ENCODE peak calls at places on chromosomes 16 and 17, in eight cellular contexts. One of them, this sample, is unnamed.

GRCh38 chr17:75455896-75456416 is 479 bp upstream of the TMEM94 start:
- DNase-seq in AG04449: no peak
- DNase-seq in HFF-Myc: no peak
- DNase-seq in esophagus squamous epithelium: no peak
- DNase-seq in activated CD8-positive, alpha-beta T cell treated with anti-CD3 and anti-CD28 coated beads for 36 hours: no peak
- DNase-seq in AG10803: no peak
- DNase-seq in OCI-LY7: no peak
- DNase-seq in MM.1S: no peak
- DNase-seq in this sample: no peak

GRCh38 chr17:47279062-47279801 is 25.6 kb downstream of the ITGB3 start:
- DNase-seq in esophagus squamous epithelium: no peak
- DNase-seq in AG04449: peak
- DNase-seq in activated CD8-positive, alpha-beta T cell treated with anti-CD3 and anti-CD28 coated beads for 36 hours: no peak
- DNase-seq in OCI-LY7: peak
- DNase-seq in MM.1S: peak
- DNase-seq in HFF-Myc: peak
- DNase-seq in AG10803: peak
- DNase-seq in this sample: no peak

GRCh38 chr17:19533718-19534561 is at the start of gene SLC47A1:
- DNase-seq in AG04449: no peak
- DNase-seq in HFF-Myc: no peak
- DNase-seq in activated CD8-positive, alpha-beta T cell treated with anti-CD3 and anti-CD28 coated beads for 36 hours: peak
- DNase-seq in AG10803: no peak
- DNase-seq in esophagus squamous epithelium: no peak
- DNase-seq in MM.1S: peak
- DNase-seq in OCI-LY7: no peak
- DNase-seq in this sample: peak

GRCh38 chr16:81833751-81834150 is 54.7 kb downstream of the PLCG2 start:
- DNase-seq in OCI-LY7: no peak
- DNase-seq in activated CD8-positive, alpha-beta T cell treated with anti-CD3 and anti-CD28 coated beads for 36 hours: no peak
- DNase-seq in AG04449: no peak
- DNase-seq in AG10803: no peak
- DNase-seq in MM.1S: no peak
- DNase-seq in esophagus squamous epithelium: no peak
- DNase-seq in HFF-Myc: no peak
- DNase-seq in this sample: no peak

GRCh38 chr17:27525316-27525715 is 69.1 kb downstream of the KSR1 start:
- DNase-seq in AG04449: no peak
- DNase-seq in MM.1S: no peak
- DNase-seq in OCI-LY7: no peak
- DNase-seq in HFF-Myc: no peak
- DNase-seq in activated CD8-positive, alpha-beta T cell treated with anti-CD3 and anti-CD28 coated beads for 36 hours: no peak
- DNase-seq in AG10803: no peak
- DNase-seq in esophagus squamous epithelium: no peak
- DNase-seq in this sample: no peak

GRCh38 chr17:72145972-72146755 is 25.3 kb downstream of the SOX9 start:
- DNase-seq in AG04449: no peak
- DNase-seq in MM.1S: no peak
- DNase-seq in activated CD8-positive, alpha-beta T cell treated with anti-CD3 and anti-CD28 coated beads for 36 hours: no peak
- DNase-seq in OCI-LY7: no peak
- DNase-seq in AG10803: peak
- DNase-seq in esophagus squamous epithelium: no peak
- DNase-seq in HFF-Myc: no peak
- DNase-seq in this sample: no peak

GRCh38 chr17:53032861-53033271 is 789.9 kb upstream of the KIF2B start:
- DNase-seq in OCI-LY7: peak
- DNase-seq in HFF-Myc: no peak
- DNase-seq in AG10803: no peak
- DNase-seq in esophagus squamous epithelium: no peak
- DNase-seq in activated CD8-positive, alpha-beta T cell treated with anti-CD3 and anti-CD28 coated beads for 36 hours: peak
- DNase-seq in MM.1S: peak
- DNase-seq in AG04449: no peak
- DNase-seq in this sample: peak

GRCh38 chr16:89478576-89479221 is 11.7 kb downstream of the ANKRD11 start:
- DNase-seq in HFF-Myc: no peak
- DNase-seq in activated CD8-positive, alpha-beta T cell treated with anti-CD3 and anti-CD28 coated beads for 36 hours: peak
- DNase-seq in MM.1S: no peak
- DNase-seq in esophagus squamous epithelium: no peak
- DNase-seq in AG10803: peak
- DNase-seq in OCI-LY7: no peak
- DNase-seq in AG04449: no peak
- DNase-seq in this sample: no peak

GRCh38 chr17:379531-380200 is 27.1 kb upstream of the RPH3AL start:
- DNase-seq in MM.1S: no peak
- DNase-seq in OCI-LY7: no peak
- DNase-seq in AG04449: no peak
- DNase-seq in AG10803: no peak
- DNase-seq in esophagus squamous epithelium: no peak
- DNase-seq in activated CD8-positive, alpha-beta T cell treated with anti-CD3 and anti-CD28 coated beads for 36 hours: no peak
- DNase-seq in HFF-Myc: no peak
- DNase-seq in this sample: no peak

GRCh38 chr17:62064029-62064790 is 868 bp downstream of the MED13 start:
- DNase-seq in OCI-LY7: peak
- DNase-seq in activated CD8-positive, alpha-beta T cell treated with anti-CD3 and anti-CD28 coated beads for 36 hours: no peak
- DNase-seq in AG04449: no peak
- DNase-seq in esophagus squamous epithelium: no peak
- DNase-seq in MM.1S: peak
- DNase-seq in HFF-Myc: no peak
- DNase-seq in AG10803: peak
- DNase-seq in this sample: no peak

GRCh38 chr17:10120749-10121148 is 77.7 kb downstream of the GAS7 start:
- DNase-seq in activated CD8-positive, alpha-beta T cell treated with anti-CD3 and anti-CD28 coated beads for 36 hours: peak
- DNase-seq in MM.1S: no peak
- DNase-seq in OCI-LY7: no peak
- DNase-seq in HFF-Myc: no peak
- DNase-seq in esophagus squamous epithelium: no peak
- DNase-seq in AG10803: no peak
- DNase-seq in AG04449: no peak
- DNase-seq in this sample: no peak

GRCh38 chr16:75931970-75932369 is 205.7 kb upstream of the CPHXL start:
- DNase-seq in OCI-LY7: no peak
- DNase-seq in AG10803: no peak
- DNase-seq in esophagus squamous epithelium: no peak
- DNase-seq in HFF-Myc: no peak
- DNase-seq in activated CD8-positive, alpha-beta T cell treated with anti-CD3 and anti-CD28 coated beads for 36 hours: no peak
- DNase-seq in MM.1S: no peak
- DNase-seq in AG04449: no peak
- DNase-seq in this sample: no peak

GRCh38 chr17:8868529-8868951 is 1.1 kb upstream of the PIK3R6 start:
- DNase-seq in MM.1S: no peak
- DNase-seq in HFF-Myc: no peak
- DNase-seq in AG04449: no peak
- DNase-seq in activated CD8-positive, alpha-beta T cell treated with anti-CD3 and anti-CD28 coated beads for 36 hours: peak
- DNase-seq in AG10803: no peak
- DNase-seq in esophagus squamous epithelium: no peak
- DNase-seq in OCI-LY7: no peak
- DNase-seq in this sample: no peak

GRCh38 chr17:30243568-30243967 is 8.1 kb upstream of the SLC6A4 start:
- DNase-seq in AG04449: no peak
- DNase-seq in esophagus squamous epithelium: no peak
- DNase-seq in OCI-LY7: no peak
- DNase-seq in HFF-Myc: no peak
- DNase-seq in activated CD8-positive, alpha-beta T cell treated with anti-CD3 and anti-CD28 coated beads for 36 hours: no peak
- DNase-seq in MM.1S: no peak
- DNase-seq in AG10803: no peak
- DNase-seq in this sample: no peak

GRCh38 chr16:56372938-56373337 is 52.4 kb downstream of the AMFR start:
- DNase-seq in AG04449: no peak
- DNase-seq in AG10803: no peak
- DNase-seq in OCI-LY7: no peak
- DNase-seq in MM.1S: no peak
- DNase-seq in esophagus squamous epithelium: no peak
- DNase-seq in activated CD8-positive, alpha-beta T cell treated with anti-CD3 and anti-CD28 coated beads for 36 hours: no peak
- DNase-seq in HFF-Myc: no peak
- DNase-seq in this sample: no peak

DNA sequence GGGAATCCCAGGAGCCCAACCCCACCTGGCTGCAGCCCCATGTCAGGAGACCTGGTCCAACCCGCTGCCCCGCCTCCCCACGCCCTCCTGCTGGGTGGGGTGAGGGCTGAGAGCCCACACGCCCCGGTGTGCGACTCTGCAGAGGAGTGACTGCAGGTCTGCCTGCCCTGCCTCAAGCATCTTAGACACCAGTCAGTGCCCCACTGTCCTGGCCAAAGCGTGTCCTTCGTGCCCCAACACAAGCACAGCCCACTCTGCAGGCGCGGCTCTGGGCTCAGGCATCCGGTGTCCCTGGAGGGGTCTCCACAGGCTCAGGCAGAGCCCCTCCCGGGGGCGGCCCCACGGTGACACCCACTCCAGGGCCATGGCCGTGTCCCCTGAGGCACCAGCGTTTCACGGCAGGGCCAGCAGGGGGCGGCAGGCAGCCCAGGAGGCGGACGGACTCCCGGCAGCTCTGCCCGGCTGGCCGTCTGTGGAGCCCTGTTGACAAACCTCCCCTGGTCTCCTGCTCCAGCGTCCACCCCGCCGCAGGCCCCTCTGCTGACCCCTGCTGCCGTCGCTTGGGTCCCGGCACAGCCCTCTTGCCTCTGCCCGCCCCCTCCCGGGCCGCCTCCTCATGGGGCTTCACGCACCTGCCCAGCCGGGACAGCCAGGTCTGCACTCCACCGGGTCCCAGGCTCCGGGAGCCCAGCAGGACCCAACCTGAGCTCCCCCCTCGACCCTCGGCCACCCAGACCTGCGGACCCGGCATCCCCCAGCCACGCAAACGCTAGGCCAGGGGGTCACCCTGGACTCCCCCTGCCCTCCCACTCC is 8.6 kb upstream of the UBE2I start:
- DNase-seq in OCI-LY7: peak
- DNase-seq in MM.1S: peak
- DNase-seq in esophagus squamous epithelium: no peak
- DNase-seq in HFF-Myc: no peak
- DNase-seq in activated CD8-positive, alpha-beta T cell treated with anti-CD3 and anti-CD28 coated beads for 36 hours: peak
- DNase-seq in AG10803: peak
- DNase-seq in AG04449: no peak
- DNase-seq in this sample: peak
- TF ChIP-seq CTCF in OCI-LY7: peak
- TF ChIP-seq CTCF in MM.1S: peak
- TF ChIP-seq CTCF in esophagus squamous epithelium: peak
- TF ChIP-seq CTCF in HFF-Myc: peak
- TF ChIP-seq CTCF in activated CD8-positive, alpha-beta T cell treated with anti-CD3 and anti-CD28 coated beads for 36 hours: peak
- TF ChIP-seq CTCF in AG10803: peak
- TF ChIP-seq CTCF in AG04449: peak
- TF ChIP-seq CTCF in this sample: peak

GRCh38 chr16:78504391-78504945 is 405.0 kb downstream of the WWOX start:
- DNase-seq in activated CD8-positive, alpha-beta T cell treated with anti-CD3 and anti-CD28 coated beads for 36 hours: no peak
- DNase-seq in esophagus squamous epithelium: no peak
- DNase-seq in AG10803: peak
- DNase-seq in HFF-Myc: no peak
- DNase-seq in OCI-LY7: no peak
- DNase-seq in AG04449: no peak
- DNase-seq in MM.1S: no peak
- DNase-seq in this sample: no peak

GRCh38 chr16:78503501-78504110 is 404.2 kb downstream of the WWOX start:
- DNase-seq in AG10803: peak
- DNase-seq in AG04449: no peak
- DNase-seq in MM.1S: peak
- DNase-seq in activated CD8-positive, alpha-beta T cell treated with anti-CD3 and anti-CD28 coated beads for 36 hours: peak
- DNase-seq in OCI-LY7: peak
- DNase-seq in HFF-Myc: no peak
- DNase-seq in esophagus squamous epithelium: no peak
- DNase-seq in this sample: peak

GRCh38 chr16:78507576-78507975 is 408.1 kb downstream of the WWOX start:
- DNase-seq in esophagus squamous epithelium: no peak
- DNase-seq in activated CD8-positive, alpha-beta T cell treated with anti-CD3 and anti-CD28 coated beads for 36 hours: no peak
- DNase-seq in AG04449: no peak
- DNase-seq in MM.1S: no peak
- DNase-seq in HFF-Myc: no peak
- DNase-seq in OCI-LY7: no peak
- DNase-seq in AG10803: no peak
- DNase-seq in this sample: no peak

GRCh38 chr16:78506372-78507193 is 407.1 kb downstream of the WWOX start:
- DNase-seq in OCI-LY7: no peak
- DNase-seq in esophagus squamous epithelium: no peak
- DNase-seq in activated CD8-positive, alpha-beta T cell treated with anti-CD3 and anti-CD28 coated beads for 36 hours: no peak
- DNase-seq in AG04449: no peak
- DNase-seq in MM.1S: no peak
- DNase-seq in HFF-Myc: no peak
- DNase-seq in AG10803: peak
- DNase-seq in this sample: no peak

GRCh38 chr16:78505544-78506371 is 406.3 kb downstream of the WWOX start:
- DNase-seq in AG04449: no peak
- DNase-seq in activated CD8-positive, alpha-beta T cell treated with anti-CD3 and anti-CD28 coated beads for 36 hours: no peak
- DNase-seq in HFF-Myc: no peak
- DNase-seq in esophagus squamous epithelium: no peak
- DNase-seq in OCI-LY7: no peak
- DNase-seq in AG10803: peak
- DNase-seq in MM.1S: no peak
- DNase-seq in this sample: no peak
- TF ChIP-seq CTCF in AG04449: no peak
- TF ChIP-seq CTCF in activated CD8-positive, alpha-beta T cell treated with anti-CD3 and anti-CD28 coated beads for 36 hours: no peak
- TF ChIP-seq CTCF in HFF-Myc: no peak
- TF ChIP-seq CTCF in esophagus squamous epithelium: no peak
- TF ChIP-seq CTCF in OCI-LY7: no peak
- TF ChIP-seq CTCF in AG10803: peak
- TF ChIP-seq CTCF in MM.1S: no peak
- TF ChIP-seq CTCF in this sample: no peak

DNA sequence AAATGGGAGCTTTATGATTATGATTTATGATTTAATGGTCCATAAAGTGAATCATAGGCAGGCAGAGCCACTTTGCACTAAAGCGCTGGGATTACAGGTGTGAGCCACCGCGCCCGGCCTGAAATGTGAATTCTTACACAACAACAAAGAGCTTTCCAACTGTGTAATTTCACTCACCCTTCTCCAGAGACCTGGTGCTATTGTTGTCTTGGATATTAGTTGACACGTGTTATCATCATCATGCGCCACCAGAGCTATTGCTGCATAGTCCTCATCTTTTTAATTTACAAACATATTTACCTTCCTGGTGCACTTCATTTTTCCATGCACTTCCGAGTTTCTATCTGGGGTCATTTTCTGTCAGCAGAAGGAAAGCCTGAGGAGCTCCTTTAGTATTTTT is 4.8 kb upstream of the UTS2R start:
- DNase-seq in MM.1S: no peak
- DNase-seq in AG04449: no peak
- DNase-seq in OCI-LY7: no peak
- DNase-seq in AG10803: no peak
- DNase-seq in esophagus squamous epithelium: no peak
- DNase-seq in HFF-Myc: no peak
- DNase-seq in activated CD8-positive, alpha-beta T cell treated with anti-CD3 and anti-CD28 coated beads for 36 hours: no peak
- DNase-seq in this sample: no peak
- TF ChIP-seq CTCF in MM.1S: no peak
- TF ChIP-seq CTCF in AG04449: no peak
- TF ChIP-seq CTCF in OCI-LY7: no peak
- TF ChIP-seq CTCF in AG10803: no peak
- TF ChIP-seq CTCF in esophagus squamous epithelium: no peak
- TF ChIP-seq CTCF in HFF-Myc: no peak
- TF ChIP-seq CTCF in activated CD8-positive, alpha-beta T cell treated with anti-CD3 and anti-CD28 coated beads for 36 hours: no peak
- TF ChIP-seq CTCF in this sample: no peak

DNA sequence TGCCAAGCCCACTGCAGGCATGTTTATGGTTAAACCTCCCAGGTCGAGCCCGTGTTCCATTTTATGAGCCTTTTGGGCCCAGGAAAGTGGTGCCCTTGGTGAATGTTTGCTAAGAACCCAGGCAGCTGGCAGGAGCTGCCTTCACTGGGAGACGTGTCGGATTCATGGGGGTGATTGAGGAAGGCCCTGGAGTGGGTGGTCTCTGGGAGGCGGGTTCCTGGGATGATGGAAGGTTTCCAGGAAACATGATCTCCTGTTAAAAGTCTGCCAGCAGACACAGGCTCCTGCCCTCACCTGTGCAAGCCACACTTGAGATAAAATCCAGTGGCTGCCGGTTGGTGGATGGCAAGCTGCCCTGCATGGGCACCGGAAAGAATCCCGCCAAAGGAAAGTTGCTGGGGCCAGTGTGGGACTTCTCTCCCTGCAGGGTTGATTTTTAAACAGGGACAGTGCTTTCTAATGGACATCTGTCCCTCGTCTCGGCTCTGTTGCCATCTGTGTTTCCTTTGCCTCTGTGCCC is 189.0 kb upstream of the CIBAR2 start:
- DNase-seq in AG10803: no peak
- DNase-seq in MM.1S: no peak
- DNase-seq in OCI-LY7: no peak
- DNase-seq in HFF-Myc: no peak
- DNase-seq in activated CD8-positive, alpha-beta T cell treated with anti-CD3 and anti-CD28 coated beads for 36 hours: no peak
- DNase-seq in esophagus squamous epithelium: no peak
- DNase-seq in AG04449: no peak
- DNase-seq in this sample: no peak
- TF ChIP-seq CTCF in AG10803: no peak
- TF ChIP-seq CTCF in MM.1S: no peak
- TF ChIP-seq CTCF in OCI-LY7: no peak
- TF ChIP-seq CTCF in HFF-Myc: no peak
- TF ChIP-seq CTCF in activated CD8-positive, alpha-beta T cell treated with anti-CD3 and anti-CD28 coated beads for 36 hours: no peak
- TF ChIP-seq CTCF in esophagus squamous epithelium: no peak
- TF ChIP-seq CTCF in AG04449: no peak
- TF ChIP-seq CTCF in this sample: no peak

This sample was measured in endothelial cell.